ENCODE peak calls at places on chromosomes 2 and 18, in ten cellular contexts. One of them, this sample, is unnamed.

GRCh38 chr2:135745545-135745944 is 3.9 kb downstream of the UBXN4 start:
- DNase-seq in SK-N-SH: no peak
- DNase-seq in left ventricle myocardium inferior: no peak
- DNase-seq in BE2C: no peak
- DNase-seq in tibial nerve: no peak
- DNase-seq in heart right ventricle: no peak
- DNase-seq in IMR-90: peak; percentile 90
- DNase-seq in ovary: no peak
- DNase-seq in GM23338: no peak
- DNase-seq in testis: no peak
- DNase-seq in this sample: no peak

GRCh38 chr2:12169721-12170120 is 423.3 kb downstream of the LPIN1 start:
- DNase-seq in left ventricle myocardium inferior: peak; percentile 39
- DNase-seq in IMR-90: peak; percentile 90
- DNase-seq in testis: peak; percentile 38
- DNase-seq in ovary: no peak
- DNase-seq in GM23338: no peak
- DNase-seq in SK-N-SH: no peak
- DNase-seq in tibial nerve: no peak
- DNase-seq in heart right ventricle: peak; percentile 77
- DNase-seq in BE2C: no peak
- DNase-seq in this sample: peak; percentile 29

GRCh38 chr2:149033716-149034115 is 4.8 kb upstream of the LYPD6B start:
- DNase-seq in testis: no peak
- DNase-seq in SK-N-SH: no peak
- DNase-seq in IMR-90: no peak
- DNase-seq in BE2C: no peak
- DNase-seq in ovary: no peak
- DNase-seq in GM23338: peak; percentile 27
- DNase-seq in heart right ventricle: no peak
- DNase-seq in left ventricle myocardium inferior: no peak
- DNase-seq in tibial nerve: no peak
- DNase-seq in this sample: no peak

GRCh38 chr2:113133696-113134558 is 6.5 kb downstream of the IL1RN start:
- DNase-seq in SK-N-SH: no peak
- DNase-seq in left ventricle myocardium inferior: no peak
- DNase-seq in IMR-90: no peak
- DNase-seq in heart right ventricle: no peak
- DNase-seq in ovary: no peak
- DNase-seq in GM23338: no peak
- DNase-seq in testis: no peak
- DNase-seq in tibial nerve: no peak
- DNase-seq in BE2C: no peak
- DNase-seq in this sample: no peak

GRCh38 chr2:36450466-36451196 is 95.1 kb downstream of the CRIM1 start:
- DNase-seq in ovary: no peak
- DNase-seq in heart right ventricle: no peak
- DNase-seq in tibial nerve: no peak
- DNase-seq in GM23338: no peak
- DNase-seq in testis: no peak
- DNase-seq in left ventricle myocardium inferior: no peak
- DNase-seq in SK-N-SH: no peak
- DNase-seq in IMR-90: peak; percentile 89
- DNase-seq in BE2C: no peak
- DNase-seq in this sample: no peak

GRCh38 chr2:143128681-143129580 is at the start of gene ARHGAP15:
- DNase-seq in BE2C: peak; percentile 9
- DNase-seq in SK-N-SH: no peak
- DNase-seq in ovary: no peak
- DNase-seq in tibial nerve: no peak
- DNase-seq in IMR-90: no peak
- DNase-seq in testis: no peak
- DNase-seq in heart right ventricle: peak; percentile 9
- DNase-seq in left ventricle myocardium inferior: no peak
- DNase-seq in GM23338: no peak
- DNase-seq in this sample: no peak

GRCh38 chr18:60146220-60146960 is 226.2 kb downstream of the MC4R start:
- DNase-seq in heart right ventricle: no peak
- DNase-seq in testis: no peak
- DNase-seq in SK-N-SH: no peak
- DNase-seq in tibial nerve: no peak
- DNase-seq in IMR-90: no peak
- DNase-seq in left ventricle myocardium inferior: no peak
- DNase-seq in BE2C: peak; percentile 6
- DNase-seq in ovary: no peak
- DNase-seq in GM23338: no peak
- DNase-seq in this sample: no peak

GRCh38 chr2:54903736-54904554 is 146.3 kb downstream of the RTN4 start:
- DNase-seq in testis: no peak
- DNase-seq in GM23338: no peak
- DNase-seq in heart right ventricle: no peak
- DNase-seq in IMR-90: peak; percentile 99
- DNase-seq in tibial nerve: no peak
- DNase-seq in SK-N-SH: no peak
- DNase-seq in BE2C: peak; percentile 50
- DNase-seq in left ventricle myocardium inferior: no peak
- DNase-seq in ovary: no peak
- DNase-seq in this sample: peak; percentile 47

GRCh38 chr2:241010531-241011295 is 12.3 kb downstream of the SNED1 start:
- DNase-seq in tibial nerve: peak; percentile 4
- DNase-seq in IMR-90: no peak
- DNase-seq in ovary: no peak
- DNase-seq in BE2C: no peak
- DNase-seq in heart right ventricle: no peak
- DNase-seq in SK-N-SH: peak; percentile 38
- DNase-seq in testis: peak; percentile 9
- DNase-seq in GM23338: no peak
- DNase-seq in left ventricle myocardium inferior: no peak
- DNase-seq in this sample: no peak

GRCh38 chr2:105384216-105384615 is 14.6 kb downstream of the FHL2 start:
- DNase-seq in GM23338: no peak
- DNase-seq in left ventricle myocardium inferior: no peak
- DNase-seq in heart right ventricle: no peak
- DNase-seq in ovary: no peak
- DNase-seq in SK-N-SH: no peak
- DNase-seq in testis: no peak
- DNase-seq in IMR-90: no peak
- DNase-seq in tibial nerve: no peak
- DNase-seq in BE2C: no peak
- DNase-seq in this sample: no peak
- H3K27me3 ChIP-seq in GM23338: no peaks in the 10 kb centered on the region
- H3K27me3 ChIP-seq in left ventricle myocardium inferior: no peaks in the 10 kb centered on the region
- H3K27me3 ChIP-seq in heart right ventricle: no peaks in the 10 kb centered on the region
- H3K27me3 ChIP-seq in ovary: no peaks in the 10 kb centered on the region
- H3K27me3 ChIP-seq in SK-N-SH: no peaks in the 10 kb centered on the region
- H3K27me3 ChIP-seq in testis: no peaks in the 10 kb centered on the region
- H3K27me3 ChIP-seq in IMR-90: no peaks in the 10 kb centered on the region
- H3K27me3 ChIP-seq in tibial nerve: no peaks in the 10 kb centered on the region
- H3K27me3 ChIP-seq in BE2C: no peaks in the 10 kb centered on the region
- H3K27me3 ChIP-seq in this sample: no peaks in the 10 kb centered on the region

GRCh38 chr2:110114801-110115200 is 821 bp downstream of the MALL start:
- DNase-seq in heart right ventricle: no peak
- DNase-seq in GM23338: no peak
- DNase-seq in BE2C: no peak
- DNase-seq in SK-N-SH: no peak
- DNase-seq in IMR-90: no peak
- DNase-seq in testis: no peak
- DNase-seq in left ventricle myocardium inferior: no peak
- DNase-seq in ovary: no peak
- DNase-seq in tibial nerve: no peak
- DNase-seq in this sample: no peak
- H3K4me3 ChIP-seq in heart right ventricle: peak overlapping the region; percentile 61
- H3K4me3 ChIP-seq in GM23338: peak overlapping the region; percentile 70
- H3K4me3 ChIP-seq in BE2C: no peak overlapping the region
- H3K4me3 ChIP-seq in SK-N-SH: peak overlapping the region; percentile 6
- H3K4me3 ChIP-seq in IMR-90: no peak overlapping the region
- H3K4me3 ChIP-seq in testis: peak overlapping the region; percentile 29
- H3K4me3 ChIP-seq in left ventricle myocardium inferior: peak overlapping the region; percentile 68
- H3K4me3 ChIP-seq in ovary: no peak overlapping the region
- H3K4me3 ChIP-seq in tibial nerve: no peak overlapping the region
- H3K4me3 ChIP-seq in this sample: peak overlapping the region; percentile 72

DNA sequence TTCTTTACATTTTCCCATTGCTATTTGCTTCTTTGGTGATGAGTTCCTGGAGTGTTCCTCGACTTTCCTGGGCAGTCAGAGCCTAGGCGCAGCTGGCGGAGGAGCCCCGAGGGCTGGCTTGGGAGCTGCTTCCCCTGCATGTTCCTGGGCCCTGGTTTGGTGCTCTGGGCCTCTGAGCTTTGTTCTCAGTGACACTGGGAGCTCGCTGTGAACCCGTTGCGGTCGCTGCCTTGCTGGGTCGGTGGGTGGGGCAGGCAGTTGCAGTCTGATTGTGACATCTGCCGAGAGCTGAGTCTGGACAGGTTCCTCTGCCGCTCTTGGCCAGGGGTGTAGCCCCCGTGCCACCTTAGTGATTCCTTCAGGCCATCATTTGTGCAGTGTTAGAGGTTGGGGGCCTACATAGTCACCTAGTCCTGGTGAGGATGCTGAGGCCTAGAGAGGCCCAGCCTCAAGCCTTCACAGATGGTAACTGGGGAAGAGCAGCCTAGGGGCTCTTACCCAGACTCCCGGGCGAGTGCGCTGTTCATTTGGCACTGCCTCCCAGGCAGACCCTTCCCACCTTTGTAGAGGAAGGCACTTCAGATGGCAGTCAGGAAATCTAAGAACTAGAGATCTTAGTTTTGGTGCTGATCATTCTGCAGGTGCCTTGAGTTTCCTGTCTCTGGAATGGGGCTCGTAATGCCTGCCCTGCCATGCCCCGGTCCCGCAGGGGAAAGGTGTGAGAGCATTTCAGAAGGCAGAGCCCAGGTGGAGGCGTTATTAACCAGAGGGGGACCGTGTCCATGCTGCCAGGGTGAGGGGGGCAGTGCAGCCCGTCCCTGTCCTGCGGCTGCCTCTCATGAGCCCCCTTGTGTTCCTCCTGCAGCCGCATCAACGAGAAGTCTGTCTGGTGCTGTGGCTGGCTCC is 8.4 kb downstream of the ASB1 start:
- DNase-seq in BE2C: no peak
- DNase-seq in heart right ventricle: no peak
- DNase-seq in testis: no peak
- DNase-seq in ovary: no peak
- DNase-seq in SK-N-SH: no peak
- DNase-seq in tibial nerve: no peak
- DNase-seq in GM23338: no peak
- DNase-seq in IMR-90: no peak
- DNase-seq in left ventricle myocardium inferior: no peak
- DNase-seq in this sample: no peak
- H3K4me1 ChIP-seq in BE2C: peaks cover 4% of the 10 kb centered on the region
- H3K4me1 ChIP-seq in heart right ventricle: peaks cover 18% of the 10 kb centered on the region
- H3K4me1 ChIP-seq in testis: peaks cover 12% of the 10 kb centered on the region
- H3K4me1 ChIP-seq in ovary: peaks cover 3% of the 10 kb centered on the region
- H3K4me1 ChIP-seq in SK-N-SH: peaks cover 28% of the 10 kb centered on the region
- H3K4me1 ChIP-seq in tibial nerve: no peaks in the 10 kb centered on the region
- H3K4me1 ChIP-seq in GM23338: no peaks in the 10 kb centered on the region
- H3K4me1 ChIP-seq in IMR-90: peaks cover 28% of the 10 kb centered on the region
- H3K4me1 ChIP-seq in left ventricle myocardium inferior: peaks cover 19% of the 10 kb centered on the region
- H3K4me1 ChIP-seq in this sample: peaks cover 4% of the 10 kb centered on the region

GRCh38 chr18:37274309-37274987 is 291.1 kb downstream of the CELF4 start:
- DNase-seq in ovary: no peak
- DNase-seq in BE2C: no peak
- DNase-seq in IMR-90: no peak
- DNase-seq in tibial nerve: no peak
- DNase-seq in SK-N-SH: no peak
- DNase-seq in left ventricle myocardium inferior: no peak
- DNase-seq in GM23338: no peak
- DNase-seq in testis: no peak
- DNase-seq in heart right ventricle: no peak
- DNase-seq in this sample: no peak
- H3K27me3 ChIP-seq in ovary: no peaks in the 10 kb centered on the region
- H3K27me3 ChIP-seq in BE2C: no peaks in the 10 kb centered on the region
- H3K27me3 ChIP-seq in IMR-90: peaks cover 29% of the 10 kb centered on the region
- H3K27me3 ChIP-seq in tibial nerve: peaks cover 44% of the 10 kb centered on the region
- H3K27me3 ChIP-seq in SK-N-SH: no peaks in the 10 kb centered on the region
- H3K27me3 ChIP-seq in left ventricle myocardium inferior: peaks cover 79% of the 10 kb centered on the region
- H3K27me3 ChIP-seq in GM23338: no peaks in the 10 kb centered on the region
- H3K27me3 ChIP-seq in testis: no peaks in the 10 kb centered on the region
- H3K27me3 ChIP-seq in heart right ventricle: peaks cover 39% of the 10 kb centered on the region
- H3K27me3 ChIP-seq in this sample: no peaks in the 10 kb centered on the region

GRCh38 chr2:27134781-27135470 is 490 bp upstream of the PREB start:
- DNase-seq in heart right ventricle: no peak
- DNase-seq in tibial nerve: no peak
- DNase-seq in ovary: no peak
- DNase-seq in left ventricle myocardium inferior: no peak
- DNase-seq in IMR-90: no peak
- DNase-seq in GM23338: no peak
- DNase-seq in BE2C: no peak
- DNase-seq in testis: no peak
- DNase-seq in SK-N-SH: no peak
- DNase-seq in this sample: no peak
- H3K4me3 ChIP-seq in heart right ventricle: peak overlapping the region; percentile 90
- H3K4me3 ChIP-seq in tibial nerve: no peak overlapping the region
- H3K4me3 ChIP-seq in ovary: no peak overlapping the region
- H3K4me3 ChIP-seq in left ventricle myocardium inferior: peak overlapping the region; percentile 99
- H3K4me3 ChIP-seq in IMR-90: no peak overlapping the region
- H3K4me3 ChIP-seq in GM23338: peak overlapping the region; percentile 99
- H3K4me3 ChIP-seq in BE2C: peak overlapping the region; percentile 95
- H3K4me3 ChIP-seq in testis: peak overlapping the region; percentile 100
- H3K4me3 ChIP-seq in SK-N-SH: peak overlapping the region; percentile 97
- H3K4me3 ChIP-seq in this sample: peak overlapping the region; percentile 89

GRCh38 chr2:20190170-20190569 is 34.8 kb downstream of the SDC1 start:
- DNase-seq in ovary: no peak
- DNase-seq in BE2C: no peak
- DNase-seq in GM23338: no peak
- DNase-seq in SK-N-SH: no peak
- DNase-seq in IMR-90: no peak
- DNase-seq in tibial nerve: no peak
- DNase-seq in left ventricle myocardium inferior: no peak
- DNase-seq in heart right ventricle: no peak
- DNase-seq in testis: no peak
- DNase-seq in this sample: no peak

GRCh38 chr2:20190862-20191713 is 33.8 kb downstream of the SDC1 start:
- DNase-seq in left ventricle myocardium inferior: no peak
- DNase-seq in testis: no peak
- DNase-seq in BE2C: peak; percentile 69
- DNase-seq in tibial nerve: no peak
- DNase-seq in GM23338: peak; percentile 78
- DNase-seq in SK-N-SH: no peak
- DNase-seq in IMR-90: no peak
- DNase-seq in ovary: no peak
- DNase-seq in heart right ventricle: no peak
- DNase-seq in this sample: no peak

GRCh38 chr2:20193185-20193584 is 31.7 kb downstream of the SDC1 start:
- DNase-seq in BE2C: no peak
- DNase-seq in left ventricle myocardium inferior: no peak
- DNase-seq in heart right ventricle: no peak
- DNase-seq in tibial nerve: no peak
- DNase-seq in testis: no peak
- DNase-seq in SK-N-SH: no peak
- DNase-seq in IMR-90: no peak
- DNase-seq in ovary: no peak
- DNase-seq in GM23338: no peak
- DNase-seq in this sample: no peak

GRCh38 chr2:20192781-20193180 is 32.1 kb downstream of the SDC1 start:
- DNase-seq in IMR-90: no peak
- DNase-seq in tibial nerve: no peak
- DNase-seq in heart right ventricle: no peak
- DNase-seq in testis: no peak
- DNase-seq in GM23338: no peak
- DNase-seq in BE2C: no peak
- DNase-seq in left ventricle myocardium inferior: no peak
- DNase-seq in SK-N-SH: no peak
- DNase-seq in ovary: no peak
- DNase-seq in this sample: no peak

GRCh38 chr2:20191714-20192569 is 33.0 kb downstream of the SDC1 start:
- DNase-seq in IMR-90: no peak
- DNase-seq in ovary: no peak
- DNase-seq in testis: no peak
- DNase-seq in BE2C: no peak
- DNase-seq in tibial nerve: no peak
- DNase-seq in GM23338: no peak
- DNase-seq in heart right ventricle: no peak
- DNase-seq in SK-N-SH: no peak
- DNase-seq in left ventricle myocardium inferior: peak; percentile 28
- DNase-seq in this sample: no peak
- H3K4me1 ChIP-seq in IMR-90: no peaks in the 10 kb centered on the region
- H3K4me1 ChIP-seq in ovary: no peaks in the 10 kb centered on the region
- H3K4me1 ChIP-seq in testis: peaks cover 5% of the 10 kb centered on the region
- H3K4me1 ChIP-seq in BE2C: no peaks in the 10 kb centered on the region
- H3K4me1 ChIP-seq in tibial nerve: no peaks in the 10 kb centered on the region
- H3K4me1 ChIP-seq in GM23338: peaks cover 14% of the 10 kb centered on the region
- H3K4me1 ChIP-seq in heart right ventricle: no peaks in the 10 kb centered on the region
- H3K4me1 ChIP-seq in SK-N-SH: peaks cover 5% of the 10 kb centered on the region
- H3K4me1 ChIP-seq in left ventricle myocardium inferior: no peaks in the 10 kb centered on the region
- H3K4me1 ChIP-seq in this sample: no peaks in the 10 kb centered on the region

This sample was measured in thoracic aorta.